ENCODE peak calls at places on chromosome 7, in nine cellular contexts. L is esophagus muscularis mucosa; N is heart right ventricle; R is AG10803; S is HEK293T; D is effector CD4-positive, alpha-beta T cell; C is activated T-cell treated with anti-CD3 and anti-CD28 coated beads, Interleukin-2, amount 50 U/mL, for 1 hour; W is astrocyte; P is CD4-positive, alpha-beta T cell. T is an unnamed sample.

GRCh38 chr7:73856941-73857340 is 4.0 kb upstream of the TMEM270 start:
- DNase-seq in L (no peak), N (no peak), R (no peak), S (no peak), D (no peak), C (no peak), W (no peak), P (no peak), T (no peak)

GRCh38 chr7:91657386-91658120 is 222.9 kb downstream of the MTERF1 start:
- DNase-seq in L (no peak), N (no peak), R (peak), S (no peak), D (no peak), C (no peak), W (peak), P (no peak), T (no peak)

GRCh38 chr7:39749177-39749576 is 125.8 kb downstream of the RALA start:
- DNase-seq in L (no peak), N (no peak), R (peak), S (no peak), D (no peak), C (no peak), W (peak), P (no peak), T (no peak)

GRCh38 chr7:132084776-132085388 is 491.4 kb downstream of the PLXNA4 start:
- DNase-seq in L (no peak), N (no peak), R (no peak), S (no peak), D (no peak), C (no peak), W (no peak), P (no peak), T (no peak)

GRCh38 chr7:92325850-92326249 is 80.1 kb downstream of the ANKIB1 start:
- DNase-seq in L (no peak), N (no peak), R (no peak), S (no peak), D (no peak), C (no peak), W (no peak), P (no peak), T (no peak)

GRCh38 chr7:136914016-136914415 is 45.6 kb downstream of the CHRM2 start:
- DNase-seq in L (no peak), N (no peak), R (no peak), S (no peak), D (no peak), C (no peak), W (no peak), P (no peak), T (no peak)

GRCh38 chr7:73896454-73896853 is 35.5 kb downstream of the TMEM270 start:
- DNase-seq in L (no peak), N (no peak), R (peak), S (no peak), D (no peak), C (no peak), W (peak), P (no peak), T (no peak)

GRCh38 chr7:27197137-27198042 is 2.5 kb downstream of the HOXA13 start:
- DNase-seq in L (no peak), N (no peak), R (no peak), S (no peak), D (no peak), C (no peak), W (no peak), P (no peak), T (no peak)

T was measured in NCI-H460.